ENCODE peak calls at places on chromosome 5, in ten cellular contexts. V is suprapubic skin, Z is cardiac muscle cell, P is uterus, M is mammary epithelial cell, Q is stomach, H is fibroblast of lung, S is heart left ventricle, E is heart right ventricle, C is IMR-90. T is an unnamed sample.

GRCh38 chr5:124639095-124639665 is 107.3 kb downstream of the ZNF608 start:
- DNase-seq in V (no peak), Z (no peak), P (no peak), M (no peak), Q (no peak), H (no peak), S (no peak), E (no peak), C (no peak), T (no peak)

GRCh38 chr5:32462618-32463017 is 18.1 kb upstream of the ZFR start:
- DNase-seq in V (no peak), Z (no peak), P (no peak), M (peak; percentile 68), Q (no peak), H (no peak), S (no peak), E (no peak), C (peak; percentile 71), T (no peak)

GRCh38 chr5:43565043-43565442 is 8.2 kb upstream of the PAIP1 start:
- DNase-seq in V (no peak), Z (no peak), P (no peak), M (no peak), Q (no peak), H (no peak), S (no peak), E (no peak), C (no peak), T (no peak)

GRCh38 chr5:23704176-23704855 is 196.9 kb downstream of the PRDM9 start:
- DNase-seq in V (no peak), Z (no peak), P (no peak), M (peak; percentile 17), Q (no peak), H (peak; percentile 13), S (no peak), E (no peak), C (no peak), T (no peak)

GRCh38 chr5:148653840-148654781 is at the start of gene HTR4:
- DNase-seq in V (no peak), Z (no peak), P (no peak), M (no peak), Q (no peak), H (no peak), S (no peak), E (peak; percentile 23), C (no peak), T (no peak)

GRCh38 chr5:151739939-151740335 is 18.5 kb downstream of the ATOX1 start:
- DNase-seq in V (no peak), Z (peak; percentile 95), P (no peak), M (peak; percentile 48), Q (no peak), H (peak; percentile 81), S (no peak), E (no peak), C (peak; percentile 94), T (no peak)

GRCh38 chr5:66407739-66408138 is 188.5 kb upstream of the MAST4 start:
- DNase-seq in V (no peak), Z (no peak), P (no peak), M (no peak), Q (no peak), H (no peak), S (no peak), E (no peak), C (no peak), T (no peak)

GRCh38 chr5:96690906-96691305 is 28.7 kb downstream of the CAST start:
- DNase-seq in V (no peak), Z (no peak), P (no peak), M (no peak), Q (no peak), H (no peak), S (no peak), E (no peak), C (no peak), T (no peak)

GRCh38 chr5:101306391-101307137 is 403.5 kb upstream of the ST8SIA4 start:
- DNase-seq in V (no peak), Z (no peak), P (no peak), M (no peak), Q (no peak), H (peak; percentile 3), S (no peak), E (no peak), C (no peak), T (no peak)

GRCh38 chr5:71982717-71983395 is 124.4 kb upstream of the MAP1B start:
- DNase-seq in V (no peak), Z (no peak), P (no peak), M (no peak), Q (no peak), H (no peak), S (no peak), E (no peak), C (no peak), T (no peak)

GRCh38 chr5:114412509-114413171 is 50.8 kb downstream of the KCNN2 start:
- DNase-seq in V (no peak), Z (peak; percentile 8), P (no peak), M (peak; percentile 78), Q (no peak), H (peak; percentile 97), S (no peak), E (no peak), C (peak; percentile 97), T (no peak)

DNA sequence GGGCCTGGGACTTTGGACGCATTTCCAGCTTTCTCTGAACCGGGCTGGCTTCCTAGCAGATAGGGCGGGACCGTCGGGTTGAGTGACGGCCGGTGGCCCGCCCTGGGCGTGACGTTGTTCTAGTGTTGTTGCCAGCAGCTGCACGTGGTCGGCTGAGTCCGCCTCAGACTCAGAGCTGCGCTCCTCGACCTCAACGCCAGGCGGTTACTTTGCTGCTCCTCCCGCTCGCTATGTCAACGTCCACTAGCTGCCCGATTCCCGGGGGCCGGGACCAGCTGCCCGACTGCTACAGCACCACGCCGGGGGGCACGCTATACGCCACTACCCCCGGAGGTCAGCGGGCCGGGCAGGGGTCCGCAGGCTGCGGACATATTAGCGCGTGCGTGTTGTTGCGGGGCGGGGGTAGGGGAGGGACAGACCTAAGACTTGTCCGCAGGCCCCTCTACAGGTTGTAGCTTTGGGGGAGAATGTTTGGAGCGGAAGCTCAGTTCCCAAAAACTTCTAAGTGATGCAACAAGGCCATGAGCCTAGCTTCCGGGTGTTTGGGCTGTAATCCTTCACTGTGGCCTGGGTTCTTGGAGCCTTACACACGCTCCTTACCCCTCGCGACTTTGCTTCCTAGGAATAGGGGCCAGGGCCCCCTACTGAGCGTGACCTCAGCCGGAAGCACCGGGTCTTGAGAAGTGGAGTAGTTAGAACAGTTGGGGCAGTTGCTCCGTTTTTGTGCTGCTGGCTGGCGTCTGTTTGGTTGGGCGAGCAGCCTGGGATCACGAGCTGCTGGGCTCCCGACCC is at the start of gene EIF4EBP3:
- DNase-seq in V (peak; percentile 98), Z (peak; percentile 99), P (peak; percentile 99), M (peak; percentile 87), Q (peak; percentile 98), H (peak; percentile 97), S (peak; percentile 97), E (peak; percentile 98), C (peak; percentile 95), T (peak; percentile 99)
- TF ChIP-seq CTCF in V (peak; percentile 76), Z (peak; percentile 63), P (peak; percentile 86), M (peak; percentile 51), Q (peak; percentile 55), H (peak; percentile 52), S (peak; percentile 66), E (peak; percentile 52), C (peak; percentile 56), T (peak; percentile 60)

GRCh38 chr5:3600106-3600997 is 4.7 kb downstream of the IRX1 start:
- DNase-seq in V (no peak), Z (no peak), P (no peak), M (peak; percentile 51), Q (no peak), H (no peak), S (no peak), E (no peak), C (no peak), T (no peak)
- H3K4me3 ChIP-seq in V (peak overlapping the region; percentile 60), Z (peak overlapping the region; percentile 65), P (no peak overlapping the region), M (peak overlapping the region; percentile 100), Q (no peak overlapping the region), H (no peak overlapping the region), S (no peak overlapping the region), E (no peak overlapping the region), C (no peak overlapping the region), T (peak overlapping the region; percentile 7)

GRCh38 chr5:1791176-1791575 is 8.5 kb downstream of the MRPL36 start:
- DNase-seq in V (no peak), Z (no peak), P (no peak), M (no peak), Q (no peak), H (no peak), S (no peak), E (no peak), C (no peak), T (no peak)

GRCh38 chr5:1794896-1795290 is 4.7 kb downstream of the MRPL36 start:
- DNase-seq in V (peak; percentile 66), Z (no peak), P (no peak), M (no peak), Q (no peak), H (no peak), S (no peak), E (no peak), C (no peak), T (no peak)

GRCh38 chr5:1793301-1793740 is 6.3 kb downstream of the MRPL36 start:
- DNase-seq in V (peak; percentile 52), Z (peak; percentile 50), P (no peak), M (no peak), Q (no peak), H (no peak), S (no peak), E (no peak), C (peak; percentile 15), T (no peak)

GRCh38 chr5:1793966-1794895 is 5.4 kb downstream of the MRPL36 start:
- DNase-seq in V (peak; percentile 76), Z (peak; percentile 81), P (no peak), M (peak; percentile 46), Q (no peak), H (peak; percentile 85), S (no peak), E (no peak), C (peak; percentile 94), T (no peak)

DNA sequence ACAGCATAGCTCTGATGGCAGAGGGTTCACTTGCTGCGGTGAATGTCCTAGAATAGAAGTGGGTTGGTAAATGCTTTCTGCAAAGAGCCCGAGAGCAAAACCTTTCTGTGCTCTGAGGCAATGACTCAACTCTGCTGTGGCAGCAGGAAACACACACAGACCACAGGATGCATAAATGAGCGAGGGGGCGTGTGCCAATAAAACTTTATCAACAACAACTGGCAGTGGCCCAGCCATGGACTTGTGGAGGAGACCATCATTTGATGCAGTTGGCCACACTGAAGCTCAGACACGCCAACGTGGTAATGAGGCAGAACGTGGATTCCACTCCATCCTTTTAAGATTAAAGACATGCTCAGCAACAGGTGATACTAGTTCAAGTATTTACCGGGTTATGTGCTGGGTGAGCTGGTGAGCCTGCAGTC is 6.8 kb downstream of the MRPL36 start:
- DNase-seq in V (peak; percentile 34), Z (peak; percentile 89), P (no peak), M (peak; percentile 74), Q (peak; percentile 38), H (peak; percentile 84), S (no peak), E (no peak), C (peak; percentile 92), T (no peak)
- H3K27ac ChIP-seq in V (no peak overlapping the region), Z (no peak overlapping the region), P (no peak overlapping the region), M (no peak overlapping the region), Q (peak overlapping the region; percentile 31), H (peak overlapping the region; percentile 38), S (no peak overlapping the region), E (no peak overlapping the region), C (peak overlapping the region; percentile 18), T (no peak overlapping the region)

DNA sequence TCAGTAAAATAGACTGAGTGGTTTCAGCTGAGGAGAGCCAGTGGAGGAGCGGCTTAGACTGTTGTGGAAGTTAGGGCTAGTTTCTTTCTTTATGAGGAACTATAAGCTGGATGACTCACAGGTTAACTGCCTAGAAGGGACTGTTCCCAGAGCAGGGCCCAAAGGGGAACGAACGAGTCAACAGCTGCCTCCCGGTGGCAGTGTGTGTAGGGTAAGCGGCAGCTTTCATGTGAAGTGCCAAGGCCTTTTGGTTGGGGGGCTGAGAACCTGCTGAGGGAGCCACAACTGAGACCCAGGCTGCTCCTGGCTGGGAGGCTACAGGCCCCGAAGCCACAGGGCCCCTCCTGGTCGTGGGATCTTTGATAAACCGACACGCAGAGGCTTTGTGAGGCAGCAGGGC is 7.0 kb downstream of the SQSTM1 start:
- DNase-seq in V (no peak), Z (no peak), P (no peak), M (peak; percentile 40), Q (no peak), H (peak; percentile 41), S (no peak), E (no peak), C (peak; percentile 73), T (no peak)
- TF ChIP-seq CTCF in V (no peak), Z (no peak), P (no peak), M (no peak), Q (no peak), H (no peak), S (no peak), E (no peak), C (peak; percentile 12), T (no peak)

T was measured in pancreas.